ENCODE peak calls at places on chromosomes 7 and 10, in ten cellular contexts. L is IMR-90; S is A673; U is SJSA1; B is CD8-positive, alpha-beta T cell; Z is aorta; M is left lung; E is keratinocyte; O is hepatocyte; X is left ventricle myocardium inferior. A is an unnamed sample.

GRCh38 chr10:22552888-22553378 is 161.4 kb downstream of the PIP4K2A start:
- DNase-seq in U (no peak), M (no peak), O (peak; percentile 72), B (no peak), Z (no peak), X (no peak), L (peak; percentile 18), S (no peak), E (no peak), A (no peak)

GRCh38 chr10:125661418-125661941 is 21.5 kb downstream of the TEX36 start:
- DNase-seq in L (no peak), S (peak; percentile 71), M (no peak), X (no peak), E (no peak), Z (no peak), O (no peak), B (no peak), U (no peak), A (no peak)

GRCh38 chr7:28060371-28060950 is 120.1 kb downstream of the JAZF1 start:
- DNase-seq in U (no peak), Z (no peak), L (no peak), S (no peak), X (no peak), B (no peak), M (no peak), E (no peak), O (no peak), A (peak; percentile 56)

GRCh38 chr10:119305860-119306513 is 98.6 kb downstream of the GRK5 start:
- DNase-seq in X (no peak), M (no peak), U (peak; percentile 99), S (peak; percentile 90), E (peak; percentile 97), O (peak; percentile 77), Z (peak; percentile 94), L (peak; percentile 99), B (peak; percentile 84), A (peak; percentile 97)

GRCh38 chr7:23893942-23894890 is 184.2 kb downstream of the STK31 start:
- DNase-seq in O (no peak), U (no peak), Z (no peak), L (no peak), M (no peak), S (no peak), X (no peak), B (no peak), E (no peak), A (peak; percentile 73)

GRCh38 chr7:70766694-70767093 is 365.2 kb upstream of the GALNT17 start:
- DNase-seq in M (no peak), U (no peak), E (no peak), O (no peak), L (no peak), B (no peak), Z (no peak), X (no peak), S (no peak), A (no peak)

GRCh38 chr7:120742370-120742769 is 115.6 kb downstream of the TSPAN12 start:
- DNase-seq in S (no peak), B (no peak), X (no peak), M (no peak), U (no peak), Z (no peak), L (no peak), E (no peak), O (no peak), A (no peak)

GRCh38 chr10:60271319-60272040 is 118.2 kb downstream of the ANK3 start:
- DNase-seq in O (no peak), E (no peak), M (no peak), L (no peak), S (no peak), X (no peak), B (no peak), U (no peak), Z (no peak), A (no peak)

GRCh38 chr7:134886353-134887057 is 99.8 kb upstream of the AGBL3 start:
- DNase-seq in U (peak; percentile 56), M (no peak), L (peak; percentile 80), O (peak; percentile 38), X (peak; percentile 62), E (no peak), Z (no peak), B (no peak), S (peak; percentile 75), A (peak; percentile 74)

GRCh38 chr10:33215154-33215553 is 119.3 kb downstream of the NRP1 start:
- DNase-seq in X (no peak), E (no peak), L (peak; percentile 77), U (no peak), O (peak; percentile 54), Z (no peak), S (no peak), M (no peak), B (no peak), A (peak; percentile 76)

GRCh38 chr10:124565565-124566221 is 104.1 kb downstream of the LHPP start:
- DNase-seq in S (peak; percentile 50), L (no peak), O (no peak), Z (peak; percentile 71), U (no peak), X (no peak), E (no peak), B (no peak), M (peak; percentile 90), A (peak; percentile 89)

GRCh38 chr7:127962589-127963361 is 68.5 kb downstream of the LRRC4 start:
- DNase-seq in O (no peak), U (no peak), L (no peak), X (no peak), M (no peak), B (no peak), S (no peak), E (no peak), Z (no peak), A (no peak)

GRCh38 chr10:80540644-80541143 is 3.0 kb downstream of the SH2D4B start:
- DNase-seq in L (no peak), Z (no peak), U (peak; percentile 19), S (no peak), X (no peak), M (peak; percentile 63), B (no peak), O (no peak), E (no peak), A (no peak)

GRCh38 chr10:92407305-92408016 is 116.5 kb downstream of the MARCHF5 start:
- DNase-seq in Z (no peak), O (no peak), L (no peak), S (peak; percentile 29), U (no peak), M (no peak), E (peak; percentile 13), X (no peak), B (no peak), A (no peak)

GRCh38 chr10:102641880-102642552 is 2.3 kb upstream of the TRIM8 start:
- DNase-seq in Z (peak; percentile 100), E (peak; percentile 89), U (peak; percentile 99), O (peak; percentile 99), M (peak; percentile 98), X (peak; percentile 100), B (peak; percentile 99), L (peak; percentile 97), S (peak; percentile 98), A (peak; percentile 99)

GRCh38 chr10:107083388-107084009 is 81.0 kb downstream of the SORCS1 start:
- DNase-seq in B (no peak), O (no peak), U (no peak), M (no peak), X (no peak), E (no peak), S (no peak), L (no peak), Z (no peak), A (no peak)
- H3K27ac ChIP-seq in B (no peak overlapping the region), O (no peak overlapping the region), U (no peak overlapping the region), M (no peak overlapping the region), X (no peak overlapping the region), E (no peak overlapping the region), S (no peak overlapping the region), L (no peak overlapping the region), Z (no peak overlapping the region), A (no peak overlapping the region)

DNA sequence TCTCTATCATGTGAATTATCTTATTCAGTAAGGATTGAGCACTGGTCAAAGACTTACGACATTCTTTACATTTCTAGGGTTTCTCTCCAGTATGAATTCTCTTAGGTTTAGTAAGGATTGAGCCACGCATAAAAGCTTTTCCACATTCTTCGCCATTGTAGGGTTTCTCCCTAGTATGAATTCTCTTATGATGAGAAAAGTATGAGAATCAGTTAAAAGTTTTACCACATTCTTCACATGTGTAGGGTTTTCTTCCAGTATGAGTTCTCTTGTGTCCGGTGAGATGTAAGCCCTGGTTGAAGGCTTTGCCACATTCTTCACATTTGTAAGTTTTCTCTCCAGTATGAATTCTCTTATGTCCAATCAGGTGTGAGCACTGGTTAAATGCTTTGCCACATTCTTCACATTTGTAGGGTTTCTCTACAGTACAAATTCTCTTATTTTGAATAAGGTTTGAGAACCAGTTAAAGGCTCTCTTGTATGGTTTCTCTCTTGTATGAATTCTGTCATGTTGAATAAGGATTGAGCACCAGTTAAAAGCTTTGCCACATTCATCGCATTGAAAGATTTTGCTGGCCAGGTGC is 445.9 kb downstream of the ZNF479 start:
- DNase-seq in M (no peak), X (no peak), Z (no peak), S (no peak), O (no peak), B (no peak), L (no peak), E (no peak), U (no peak), A (no peak)
- H3K9me3 ChIP-seq in M (peaks cover 96% of the 10 kb centered on the region), X (peaks cover 100% of the 10 kb centered on the region), Z (peaks cover 5% of the 10 kb centered on the region), S (peaks cover 44% of the 10 kb centered on the region), O (peaks cover 7% of the 10 kb centered on the region), B (peaks cover 6% of the 10 kb centered on the region), L (peaks cover 14% of the 10 kb centered on the region), E (peaks cover 4% of the 10 kb centered on the region), U (no peaks in the 10 kb centered on the region), A (peaks cover 14% of the 10 kb centered on the region)

GRCh38 chr10:129962558-129963075 is 1.5 kb downstream of the EBF3 start:
- DNase-seq in L (no peak), S (no peak), M (no peak), B (no peak), E (no peak), O (no peak), U (no peak), Z (no peak), X (no peak), A (peak; percentile 84)
- H3K27ac ChIP-seq in L (no peak overlapping the region), S (peak overlapping the region; percentile 86), M (no peak overlapping the region), B (no peak overlapping the region), E (no peak overlapping the region), O (no peak overlapping the region), U (no peak overlapping the region), Z (no peak overlapping the region), X (peak overlapping the region; percentile 93), A (peak overlapping the region; percentile 77)

DNA sequence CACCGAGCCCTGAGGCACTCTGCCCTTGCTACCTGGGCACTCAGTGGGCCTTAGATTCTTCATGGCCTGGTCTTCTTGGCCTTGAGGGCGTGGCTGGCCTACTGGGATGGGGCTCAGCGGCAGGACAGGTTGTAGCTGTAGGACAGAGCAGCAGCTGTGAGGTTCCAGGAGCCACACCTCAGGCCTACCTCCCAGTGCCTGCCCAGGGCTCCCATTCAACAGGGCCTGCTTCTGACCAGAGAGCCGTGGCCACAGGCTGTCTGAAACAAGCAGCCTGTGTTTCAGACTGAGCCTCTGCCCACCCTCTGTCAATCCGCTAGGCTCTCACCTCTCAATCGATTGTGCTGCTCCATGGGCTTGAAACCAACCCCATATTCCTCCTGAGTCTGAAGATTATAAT is 928.0 kb upstream of the ZNF722 start:
- DNase-seq in E (no peak), L (no peak), X (no peak), M (no peak), B (no peak), S (no peak), O (no peak), U (peak; percentile 19), Z (no peak), A (no peak)
- H3K9me3 ChIP-seq in E (peaks cover 5% of the 10 kb centered on the region), L (peaks cover 31% of the 10 kb centered on the region), X (peaks cover 61% of the 10 kb centered on the region), M (peaks cover 83% of the 10 kb centered on the region), B (no peaks in the 10 kb centered on the region), S (peaks cover 19% of the 10 kb centered on the region), O (no peaks in the 10 kb centered on the region), U (no peaks in the 10 kb centered on the region), Z (peaks cover 2% of the 10 kb centered on the region), A (no peaks in the 10 kb centered on the region)